ENCODE peak calls at places on chromosomes 4 and X, in eight cellular contexts. H is psoas muscle, O is foreskin fibroblast, J is astrocyte of the spinal cord, Q is neural progenitor cell, T is fibroblast of lung, M is OCI-LY7, K is sigmoid colon. F is an unnamed sample.

GRCh38 chr4:6885953-6886557 is 23.6 kb upstream of the TBC1D14 start:
- DNase-seq in H (peak), O (peak), J (peak), Q (no peak), T (peak), M (peak), K (peak), F (peak)

GRCh38 chrX:119943185-119943988 is at the start of gene NKAP:
- DNase-seq in H (peak), O (peak), J (peak), Q (peak), T (peak), M (peak), K (peak), F (peak)

GRCh38 chr4:8130346-8131066 is 28.1 kb downstream of the ABLIM2 start:
- DNase-seq in H (no peak), O (no peak), J (no peak), Q (no peak), T (no peak), M (peak), K (no peak), F (no peak)

GRCh38 chr4:110091426-110091825 is 107.0 kb downstream of the ELOVL6 start:
- DNase-seq in H (no peak), O (peak), J (peak), Q (no peak), T (peak), M (no peak), K (no peak), F (no peak)

GRCh38 chr4:33188733-33189132 is 2468.6 kb downstream of the PCDH7 start:
- DNase-seq in H (no peak), O (no peak), J (no peak), Q (no peak), T (no peak), M (no peak), K (no peak), F (no peak)

GRCh38 chr4:156790866-156791265 is 180.7 kb downstream of the PDGFC start:
- DNase-seq in H (no peak), O (peak), J (peak), Q (peak), T (peak), M (no peak), K (no peak), F (no peak)

GRCh38 chrX:67614006-67614405 is 70.2 kb downstream of the AR start:
- DNase-seq in H (no peak), O (no peak), J (peak), Q (no peak), T (peak), M (no peak), K (no peak), F (no peak)

GRCh38 chr4:139625487-139625886 is 40.1 kb upstream of the MGST2 start:
- DNase-seq in H (no peak), O (no peak), J (no peak), Q (no peak), T (no peak), M (no peak), K (no peak), F (no peak)

GRCh38 chrX:47751670-47752069 is 85.0 kb upstream of the ZNF81 start:
- DNase-seq in H (no peak), O (peak), J (no peak), Q (peak), T (peak), M (peak), K (no peak), F (peak)

GRCh38 chr4:76589872-76590846 is 155.1 kb downstream of the SHROOM3 start:
- DNase-seq in H (no peak), O (peak), J (peak), Q (peak), T (peak), M (no peak), K (no peak), F (no peak)

GRCh38 chrX:20743054-20743453 is 476.3 kb upstream of the RPS6KA3 start:
- DNase-seq in H (no peak), O (no peak), J (no peak), Q (no peak), T (no peak), M (no peak), K (no peak), F (no peak)

GRCh38 chr4:139633195-139633594 is 32.4 kb upstream of the MGST2 start:
- DNase-seq in H (no peak), O (no peak), J (no peak), Q (no peak), T (no peak), M (no peak), K (no peak), F (no peak)

GRCh38 chr4:90857081-90857820 is 730.1 kb downstream of the CCSER1 start:
- DNase-seq in H (no peak), O (no peak), J (no peak), Q (no peak), T (no peak), M (no peak), K (no peak), F (no peak)

GRCh38 chr4:108556166-108556565 is 64.2 kb upstream of the RPL34 start:
- DNase-seq in H (no peak), O (no peak), J (no peak), Q (no peak), T (no peak), M (no peak), K (no peak), F (no peak)

GRCh38 chr4:187993827-187994226 is 1.7 kb upstream of the ZFP42 start:
- DNase-seq in H (no peak), O (no peak), J (no peak), Q (peak), T (no peak), M (no peak), K (no peak), F (no peak)

GRCh38 chr4:185080545-185080944 is 62.3 kb downstream of the HELT start:
- DNase-seq in H (no peak), O (no peak), J (no peak), Q (no peak), T (no peak), M (no peak), K (no peak), F (no peak)

GRCh38 chr4:48109413-48110263 is 24.4 kb downstream of the TXK start:
- DNase-seq in H (no peak), O (peak), J (peak), Q (peak), T (peak), M (peak), K (no peak), F (peak)

GRCh38 chr4:154485127-154485773 is 6.3 kb downstream of the DCHS2 start:
- DNase-seq in H (no peak), O (no peak), J (no peak), Q (no peak), T (no peak), M (peak), K (no peak), F (peak)

GRCh38 chrX:30822068-30822671 is 66.9 kb downstream of the TAB3 start:
- DNase-seq in H (no peak), O (peak), J (no peak), Q (no peak), T (no peak), M (peak), K (no peak), F (no peak)

GRCh38 chr4:113131621-113132020 is 82.2 kb downstream of the ANK2 start:
- DNase-seq in H (no peak), O (no peak), J (no peak), Q (peak), T (no peak), M (no peak), K (no peak), F (no peak)

DNA sequence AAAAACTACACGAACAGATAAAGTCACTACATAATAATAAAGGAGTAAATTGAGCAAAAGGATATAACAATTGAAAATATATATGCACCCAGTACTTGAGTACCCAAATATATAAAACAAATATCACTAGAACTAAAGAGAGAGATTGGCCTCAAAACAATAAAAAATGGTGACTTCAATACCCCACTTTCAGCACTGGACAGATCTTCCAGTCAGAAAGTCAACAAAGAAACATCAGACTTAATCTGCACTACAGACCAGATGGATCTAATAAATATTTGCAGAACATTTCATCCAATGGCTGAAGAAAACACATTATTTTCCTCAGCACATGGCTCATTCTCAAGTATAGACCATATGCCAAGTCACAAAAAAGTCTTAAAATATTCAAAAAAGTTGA is 503.6 kb downstream of the NAP1L3 start:
- DNase-seq in H (no peak), O (no peak), J (no peak), Q (no peak), T (no peak), M (no peak), K (no peak), F (no peak)
- TF ChIP-seq CTCF in H (no peak), O (no peak), J (no peak), Q (no peak), T (no peak), M (no peak), K (no peak), F (no peak)

GRCh38 chrX:129877401-129877800 is 28.6 kb upstream of the UTP14A start:
- DNase-seq in H (no peak), O (no peak), J (no peak), Q (no peak), T (peak), M (no peak), K (no peak), F (no peak)

GRCh38 chrX:129872524-129872923 is 28.8 kb upstream of the ZDHHC9 start:
- DNase-seq in H (no peak), O (no peak), J (no peak), Q (no peak), T (no peak), M (no peak), K (no peak), F (no peak)

GRCh38 chrX:129876734-129877395 is 29.1 kb upstream of the UTP14A start:
- DNase-seq in H (no peak), O (peak), J (peak), Q (no peak), T (peak), M (no peak), K (no peak), F (no peak)

DNA sequence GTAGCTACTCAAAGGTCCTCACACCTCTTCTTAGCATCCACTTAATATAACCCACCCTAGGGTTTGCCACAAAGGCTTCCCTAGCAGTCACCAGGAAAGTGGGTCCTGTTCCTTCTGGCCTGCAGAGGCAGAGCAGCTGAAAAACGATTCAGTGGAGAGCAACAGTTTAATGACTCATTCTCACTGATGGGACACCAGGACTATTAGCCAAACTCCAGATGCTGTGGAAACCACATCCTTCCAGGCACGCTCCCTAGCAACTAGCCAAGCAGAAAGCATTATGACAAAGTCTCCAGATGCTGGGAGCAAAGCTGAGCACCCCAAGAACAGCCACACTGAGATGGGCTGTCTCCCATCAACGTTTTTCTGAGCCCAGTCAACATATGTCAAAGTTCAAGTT is 30.3 kb upstream of the UTP14A start:
- DNase-seq in H (no peak), O (peak), J (peak), Q (no peak), T (peak), M (no peak), K (no peak), F (no peak)
- TF ChIP-seq CTCF in H (no peak), O (no peak), J (peak), Q (no peak), T (no peak), M (no peak), K (no peak), F (no peak)

DNA sequence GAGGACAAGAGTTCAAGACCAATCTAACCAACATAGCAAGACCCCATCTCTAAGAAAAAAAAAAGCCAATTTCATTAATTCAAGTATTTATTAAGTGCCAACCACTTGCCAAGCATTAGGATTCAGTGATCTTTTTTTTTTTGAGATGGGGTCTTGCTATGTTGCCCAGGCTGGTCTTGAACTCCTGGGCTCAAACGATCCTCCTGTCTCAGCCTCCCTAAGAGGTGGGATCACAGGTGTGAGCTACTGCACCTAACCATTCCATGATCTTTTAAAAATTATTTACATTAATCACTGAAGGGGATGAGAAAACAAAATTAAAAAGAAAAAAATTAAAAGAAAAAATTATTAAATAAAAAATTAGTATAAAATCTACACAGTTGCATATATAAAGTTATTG is 24.4 kb downstream of the HELQ start:
- DNase-seq in H (no peak), O (no peak), J (no peak), Q (no peak), T (no peak), M (no peak), K (no peak), F (no peak)
- TF ChIP-seq CTCF in H (no peak), O (no peak), J (no peak), Q (no peak), T (no peak), M (no peak), K (no peak), F (no peak)

GRCh38 chrX:103666202-103667107 is 20.0 kb downstream of the MORF4L2 start:
- DNase-seq in H (no peak), O (peak), J (no peak), Q (no peak), T (no peak), M (no peak), K (no peak), F (no peak)
- TF ChIP-seq CTCF in H (no peak), O (no peak), J (no peak), Q (no peak), T (no peak), M (no peak), K (no peak), F (no peak)

GRCh38 chr4:147924604-147925412 is 192.9 kb downstream of the ARHGAP10 start:
- DNase-seq in H (no peak), O (peak), J (peak), Q (peak), T (peak), M (no peak), K (no peak), F (no peak)
- TF ChIP-seq CTCF in H (peak), O (peak), J (peak), Q (peak), T (peak), M (peak), K (peak), F (peak)

GRCh38 chr4:129526812-129527211 is 430.9 kb downstream of the C4orf33 start:
- DNase-seq in H (no peak), O (no peak), J (no peak), Q (no peak), T (no peak), M (peak), K (no peak), F (no peak)
- TF ChIP-seq CTCF in H (peak), O (no peak), J (no peak), Q (peak), T (no peak), M (peak), K (peak), F (no peak)

GRCh38 chrX:132209527-132209926 is 9.7 kb downstream of the RAP2C start:
- DNase-seq in H (no peak), O (peak), J (peak), Q (no peak), T (peak), M (no peak), K (no peak), F (no peak)
- TF ChIP-seq CTCF in H (no peak), O (no peak), J (no peak), Q (no peak), T (no peak), M (no peak), K (no peak), F (no peak)

GRCh38 chr4:161419822-161420221 is 744.0 kb downstream of the FSTL5 start:
- DNase-seq in H (no peak), O (no peak), J (no peak), Q (peak), T (no peak), M (no peak), K (no peak), F (no peak)
- TF ChIP-seq CTCF in H (no peak), O (no peak), J (peak), Q (peak), T (no peak), M (no peak), K (no peak), F (no peak)

GRCh38 chr4:24033626-24034025 is 143.8 kb upstream of the PPARGC1A start:
- DNase-seq in H (no peak), O (no peak), J (no peak), Q (no peak), T (peak), M (no peak), K (no peak), F (no peak)

GRCh38 chr4:24032371-24032989 is 142.6 kb upstream of the PPARGC1A start:
- DNase-seq in H (peak), O (no peak), J (peak), Q (peak), T (no peak), M (peak), K (no peak), F (no peak)
- TF ChIP-seq CTCF in H (peak), O (no peak), J (peak), Q (peak), T (no peak), M (peak), K (no peak), F (no peak)

GRCh38 chr4:173013232-173013932 is 155.2 kb upstream of the GALNT7 start:
- DNase-seq in H (no peak), O (peak), J (peak), Q (peak), T (peak), M (peak), K (no peak), F (peak)

GRCh38 chr4:173014836-173015235 is 153.8 kb upstream of the GALNT7 start:
- DNase-seq in H (no peak), O (no peak), J (no peak), Q (no peak), T (no peak), M (no peak), K (no peak), F (no peak)

GRCh38 chr4:173017802-173018201 is 150.8 kb upstream of the GALNT7 start:
- DNase-seq in H (no peak), O (no peak), J (no peak), Q (no peak), T (no peak), M (no peak), K (no peak), F (no peak)

GRCh38 chr4:173012608-173013007 is 156.0 kb upstream of the GALNT7 start:
- DNase-seq in H (no peak), O (no peak), J (no peak), Q (no peak), T (no peak), M (no peak), K (no peak), F (no peak)

GRCh38 chr4:173014113-173014558 is 154.5 kb upstream of the GALNT7 start:
- DNase-seq in H (no peak), O (peak), J (peak), Q (peak), T (peak), M (peak), K (no peak), F (no peak)
- TF ChIP-seq CTCF in H (no peak), O (peak), J (peak), Q (peak), T (no peak), M (no peak), K (no peak), F (no peak)